ENCODE peak calls at places on chromosome 3, in nine cellular contexts. R, O, W, V, H, J, S, L and B are unnamed samples.

GRCh38 chr3:100500320-100500880 is 8.0 kb downstream of the TMEM45A start:
- DNase-seq in R (no peak), O (no peak), W (no peak), V (no peak), H (no peak), J (no peak), S (no peak), L (no peak), B (no peak)

GRCh38 chr3:51937014-51937413 is 4.7 kb downstream of the RRP9 start:
- DNase-seq in R (peak), O (no peak), W (no peak), V (no peak), H (no peak), J (no peak), S (no peak), L (no peak), B (no peak)

GRCh38 chr3:98893740-98894139 is 7.8 kb downstream of the DCBLD2 start:
- DNase-seq in R (no peak), O (no peak), W (peak), V (no peak), H (no peak), J (no peak), S (no peak), L (no peak), B (no peak)

GRCh38 chr3:187713504-187713903 is 11.1 kb upstream of the RTP2 start:
- DNase-seq in R (no peak), O (no peak), W (peak), V (peak), H (no peak), J (no peak), S (no peak), L (no peak), B (no peak)

GRCh38 chr3:101259485-101260341 is 60.7 kb downstream of the IMPG2 start:
- DNase-seq in R (no peak), O (no peak), W (no peak), V (no peak), H (no peak), J (no peak), S (no peak), L (no peak), B (no peak)

GRCh38 chr3:18988619-18989229 is 159.6 kb upstream of the KCNH8 start:
- DNase-seq in R (no peak), O (no peak), W (peak), V (peak), H (no peak), J (no peak), S (no peak), L (no peak), B (no peak)

GRCh38 chr3:49276475-49277356 is at the start of gene C3orf62:
- DNase-seq in R (peak), O (peak), W (peak), V (peak), H (peak), J (peak), S (peak), L (peak), B (peak)

GRCh38 chr3:19866751-19867347 is 67.2 kb downstream of the EFHB start:
- DNase-seq in R (no peak), O (peak), W (peak), V (peak), H (peak), J (peak), S (peak), L (no peak), B (peak)

GRCh38 chr3:53342353-53342752 is 5.0 kb downstream of the DCP1A start:
- DNase-seq in R (no peak), O (no peak), W (no peak), V (peak), H (no peak), J (no peak), S (no peak), L (no peak), B (no peak)

GRCh38 chr3:141094851-141095545 is 43.9 kb downstream of the SPSB4 start:
- DNase-seq in R (no peak), O (peak), W (no peak), V (peak), H (no peak), J (no peak), S (no peak), L (no peak), B (no peak)

GRCh38 chr3:113287111-113287817 is 75.9 kb downstream of the BOC start:
- DNase-seq in R (no peak), O (peak), W (peak), V (peak), H (peak), J (peak), S (no peak), L (peak), B (no peak)

GRCh38 chr3:129486057-129487035 is 42.1 kb upstream of the RHO start:
- DNase-seq in R (no peak), O (peak), W (peak), V (peak), H (no peak), J (peak), S (peak), L (peak), B (no peak)

GRCh38 chr3:185837409-185837808 is 12.6 kb upstream of the IGF2BP2 start:
- DNase-seq in R (no peak), O (no peak), W (peak), V (peak), H (no peak), J (no peak), S (no peak), L (no peak), B (no peak)

GRCh38 chr3:192570757-192571156 is 156.6 kb downstream of the FGF12 start:
- DNase-seq in R (no peak), O (no peak), W (no peak), V (peak), H (peak), J (no peak), S (no peak), L (no peak), B (no peak)

GRCh38 chr3:38267689-38268477 is 2.3 kb downstream of the SLC22A13 start:
- DNase-seq in R (no peak), O (no peak), W (no peak), V (no peak), H (no peak), J (no peak), S (no peak), L (no peak), B (no peak)

GRCh38 chr3:187833375-187833774 is 88.1 kb upstream of the BCL6 start:
- DNase-seq in R (no peak), O (no peak), W (no peak), V (no peak), H (no peak), J (no peak), S (no peak), L (no peak), B (no peak)

GRCh38 chr3:180416111-180416541 is 185.8 kb upstream of the TTC14 start:
- DNase-seq in R (no peak), O (no peak), W (no peak), V (no peak), H (no peak), J (no peak), S (no peak), L (no peak), B (no peak)

GRCh38 chr3:95228416-95228815 is 1165.6 kb downstream of the NSUN3 start:
- DNase-seq in R (no peak), O (no peak), W (no peak), V (no peak), H (no peak), J (no peak), S (no peak), L (no peak), B (no peak)

GRCh38 chr3:112649478-112649735 is 8.5 kb upstream of the CCDC80 start:
- DNase-seq in R (no peak), O (peak), W (peak), V (peak), H (no peak), J (peak), S (no peak), L (no peak), B (no peak)

GRCh38 chr3:46393011-46393410 is 13.9 kb downstream of the CCR5AS start:
- DNase-seq in R (no peak), O (no peak), W (no peak), V (no peak), H (no peak), J (no peak), S (no peak), L (no peak), B (no peak)

GRCh38 chr3:52532517-52532837 is 1.2 kb downstream of the NT5DC2 start:
- DNase-seq in R (peak), O (peak), W (peak), V (peak), H (peak), J (no peak), S (peak), L (no peak), B (peak)

GRCh38 chr3:105867690-105868449 is 942 bp downstream of the CBLB start:
- DNase-seq in R (peak), O (no peak), W (peak), V (peak), H (no peak), J (no peak), S (no peak), L (no peak), B (peak)

GRCh38 chr3:116302087-116302747 is 143.1 kb downstream of the LSAMP start:
- DNase-seq in R (no peak), O (peak), W (peak), V (peak), H (no peak), J (no peak), S (no peak), L (no peak), B (no peak)

GRCh38 chr3:193843447-193844301 is 250.7 kb downstream of the OPA1 start:
- DNase-seq in R (no peak), O (no peak), W (no peak), V (no peak), H (no peak), J (no peak), S (no peak), L (no peak), B (no peak)

GRCh38 chr3:18870074-18870640 is 278.2 kb upstream of the KCNH8 start:
- DNase-seq in R (no peak), O (no peak), W (no peak), V (no peak), H (no peak), J (no peak), S (no peak), L (no peak), B (no peak)

GRCh38 chr3:67685499-67685898 is 31.1 kb upstream of the SUCLG2 start:
- DNase-seq in R (peak), O (no peak), W (peak), V (no peak), H (no peak), J (no peak), S (peak), L (no peak), B (peak)

GRCh38 chr3:188421836-188422540 is 268.0 kb downstream of the LPP start:
- DNase-seq in R (peak), O (no peak), W (no peak), V (no peak), H (no peak), J (no peak), S (peak), L (no peak), B (peak)

GRCh38 chr3:196501316-196502064 is 2.1 kb downstream of the RNF168 start:
- DNase-seq in R (no peak), O (peak), W (peak), V (peak), H (no peak), J (no peak), S (no peak), L (no peak), B (peak)

GRCh38 chr3:96449341-96449740 is 365.1 kb upstream of the EPHA6 start:
- DNase-seq in R (no peak), O (no peak), W (no peak), V (no peak), H (no peak), J (no peak), S (no peak), L (no peak), B (no peak)

GRCh38 chr3:99825239-99825638 is 7.6 kb downstream of the CMSS1 start:
- DNase-seq in R (no peak), O (no peak), W (peak), V (peak), H (peak), J (no peak), S (no peak), L (no peak), B (no peak)

GRCh38 chr3:141905129-141905528 is 28.7 kb downstream of the ATP1B3 start:
- DNase-seq in R (no peak), O (no peak), W (no peak), V (peak), H (no peak), J (no peak), S (no peak), L (no peak), B (no peak)

GRCh38 chr3:135148431-135148830 is 353.4 kb downstream of the EPHB1 start:
- DNase-seq in R (no peak), O (no peak), W (no peak), V (no peak), H (no peak), J (no peak), S (no peak), L (no peak), B (no peak)

GRCh38 chr3:196186661-196187573 is 24.3 kb downstream of the ZDHHC19 start:
- DNase-seq in R (peak), O (no peak), W (no peak), V (no peak), H (no peak), J (no peak), S (peak), L (no peak), B (peak)

GRCh38 chr3:195698325-195699147 is 22.2 kb upstream of the MUC20 start:
- DNase-seq in R (no peak), O (no peak), W (peak), V (no peak), H (no peak), J (no peak), S (no peak), L (no peak), B (peak)

GRCh38 chr3:42961633-42962032 is 17.5 kb upstream of the GASK1A start:
- DNase-seq in R (no peak), O (peak), W (peak), V (peak), H (peak), J (peak), S (no peak), L (peak), B (no peak)

GRCh38 chr3:50617096-50617791 is at the start of gene MAPKAPK3:
- DNase-seq in R (peak), O (no peak), W (peak), V (no peak), H (no peak), J (no peak), S (no peak), L (no peak), B (no peak)

GRCh38 chr3:69764861-69765260 is 25.6 kb downstream of the MITF start:
- DNase-seq in R (no peak), O (no peak), W (peak), V (no peak), H (no peak), J (no peak), S (no peak), L (no peak), B (no peak)

GRCh38 chr3:165336786-165337185 is 140.6 kb upstream of the SLITRK3 start:
- DNase-seq in R (no peak), O (no peak), W (peak), V (peak), H (no peak), J (no peak), S (no peak), L (no peak), B (no peak)

GRCh38 chr3:165343185-165343584 is 147.0 kb upstream of the SLITRK3 start:
- DNase-seq in R (no peak), O (no peak), W (no peak), V (no peak), H (no peak), J (no peak), S (no peak), L (no peak), B (no peak)

GRCh38 chr3:165339753-165340152 is 143.6 kb upstream of the SLITRK3 start:
- DNase-seq in R (no peak), O (no peak), W (no peak), V (peak), H (peak), J (no peak), S (no peak), L (no peak), B (no peak)
- TF ChIP-seq CTCF in R (no peak), O (no peak), W (no peak), V (peak), H (peak), J (no peak), S (no peak), L (peak), B (no peak)

DNA sequence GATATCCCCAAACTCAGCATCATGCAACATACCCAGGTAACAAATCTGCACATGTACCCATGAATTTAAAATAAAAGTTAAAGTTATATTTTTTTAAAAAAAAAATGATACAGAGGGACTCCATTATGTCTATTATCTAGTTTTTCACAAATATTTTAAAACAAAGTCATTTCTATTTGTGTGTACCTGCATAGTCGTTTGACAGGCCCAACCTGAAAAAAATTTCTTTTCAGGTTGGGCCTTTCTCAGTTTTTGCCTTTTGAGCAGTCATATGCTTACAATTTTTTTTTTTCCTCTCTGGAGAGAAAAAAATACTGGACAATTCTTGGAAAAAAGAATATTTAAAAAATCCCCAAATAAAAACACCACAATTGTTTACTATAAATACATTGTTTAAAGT is 459.5 kb downstream of the FOXP1 start:
- DNase-seq in R (no peak), O (no peak), W (no peak), V (no peak), H (no peak), J (no peak), S (no peak), L (no peak), B (no peak)
- TF ChIP-seq CTCF in R (no peak), O (no peak), W (no peak), V (no peak), H (no peak), J (no peak), S (no peak), L (no peak), B (no peak)

GRCh38 chr3:61149236-61149635 is 102.0 kb downstream of the FHIT start:
- DNase-seq in R (no peak), O (no peak), W (no peak), V (no peak), H (no peak), J (no peak), S (no peak), L (no peak), B (no peak)
- TF ChIP-seq CTCF in R (no peak), O (no peak), W (no peak), V (no peak), H (no peak), J (no peak), S (no peak), L (no peak), B (no peak)

DNA sequence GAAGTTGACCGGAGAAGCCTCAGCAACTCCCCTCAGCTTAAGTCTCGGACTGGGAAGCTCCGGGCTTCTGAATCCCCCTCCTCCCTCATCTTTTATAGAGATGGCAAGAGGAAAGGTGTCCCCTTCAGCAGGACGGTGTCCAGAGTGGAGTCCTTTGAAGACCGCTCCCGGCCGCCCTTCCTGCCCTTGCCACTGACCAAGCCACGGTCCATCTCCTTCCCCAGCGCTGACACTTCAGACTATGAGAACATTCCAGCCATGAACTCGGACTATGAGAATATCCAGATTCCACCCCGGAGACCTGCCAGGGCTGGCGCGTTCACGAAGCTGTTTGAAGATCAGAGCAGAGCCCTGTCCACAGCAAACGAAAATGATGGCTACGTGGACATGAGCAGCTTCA is 2.4 kb downstream of the FGD5 start:
- DNase-seq in R (no peak), O (no peak), W (no peak), V (no peak), H (no peak), J (no peak), S (no peak), L (no peak), B (no peak)
- TF ChIP-seq CTCF in R (no peak), O (no peak), W (no peak), V (no peak), H (no peak), J (no peak), S (no peak), L (no peak), B (no peak)

DNA sequence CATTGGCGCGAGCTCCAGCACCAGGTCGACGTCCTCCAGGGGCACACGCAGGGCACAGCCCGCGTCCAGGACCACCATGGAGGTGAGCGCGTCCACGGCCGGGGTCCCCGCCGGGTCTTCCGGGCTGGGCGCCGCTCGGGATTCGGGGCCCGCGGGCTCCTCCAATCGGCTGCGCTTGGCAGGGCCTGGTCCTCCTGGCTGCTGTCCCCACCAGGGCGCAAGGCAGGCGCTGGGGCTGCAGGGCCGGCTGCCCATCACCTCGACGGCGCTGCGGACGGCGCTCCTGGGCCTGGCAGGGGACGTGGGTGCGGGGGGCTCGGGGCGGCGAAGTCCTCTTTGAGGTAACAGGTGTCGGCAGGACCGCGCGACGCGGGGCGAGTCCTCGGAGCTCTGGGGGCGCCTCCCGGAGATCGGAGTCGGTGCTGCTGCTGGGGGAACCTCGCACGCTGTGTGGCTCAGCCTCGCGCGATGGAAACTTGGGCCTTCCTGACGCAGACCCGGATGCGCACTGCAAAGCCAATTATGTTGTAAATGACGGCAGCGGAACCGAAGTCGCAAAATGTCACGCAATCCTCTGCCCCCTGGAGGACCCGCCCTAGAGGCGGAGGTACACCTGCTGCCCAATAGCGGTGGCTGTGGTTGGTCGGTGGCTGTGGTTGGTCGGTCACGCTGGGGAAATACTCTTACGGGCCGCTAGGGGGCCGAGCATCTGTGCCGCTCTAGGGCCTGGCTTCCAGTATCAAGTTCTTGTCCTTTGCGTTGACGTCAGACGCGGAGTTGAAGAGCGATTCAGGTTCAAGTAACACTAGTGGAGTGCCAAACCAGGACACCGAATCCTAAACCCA is at the start of gene PRR23C:
- DNase-seq in R (no peak), O (no peak), W (no peak), V (no peak), H (no peak), J (no peak), S (no peak), L (no peak), B (no peak)
- TF ChIP-seq CTCF in R (no peak), O (no peak), W (peak), V (no peak), H (no peak), J (peak), S (peak), L (no peak), B (no peak)

DNA sequence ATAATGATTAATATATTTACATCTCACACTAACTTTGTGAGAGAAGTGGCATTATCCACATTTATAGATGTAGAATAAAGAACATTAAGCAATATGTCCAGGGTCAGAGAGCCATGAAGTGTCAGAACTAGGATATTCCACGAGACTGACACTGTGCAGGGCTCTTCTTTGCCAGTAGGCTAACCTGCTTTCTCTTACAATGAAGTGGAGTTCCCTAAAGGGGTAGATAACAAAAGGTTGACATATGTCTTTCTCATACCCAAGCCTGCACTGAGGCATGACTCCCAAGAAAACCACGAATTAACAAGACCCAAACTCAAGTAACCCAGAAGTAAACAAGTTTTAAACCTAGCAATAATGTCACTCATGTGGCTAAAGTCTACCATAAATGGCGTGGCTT is 191.5 kb upstream of the SLC2A2 start:
- DNase-seq in R (no peak), O (no peak), W (no peak), V (no peak), H (no peak), J (no peak), S (no peak), L (no peak), B (no peak)
- TF ChIP-seq CTCF in R (no peak), O (no peak), W (no peak), V (no peak), H (no peak), J (no peak), S (no peak), L (no peak), B (no peak)